ENCODE peak calls at places on chromosome 22, in four cellular contexts. E is hepatocyte, B is mesenchymal stem cell, Y is SK-N-SH. J is an unnamed sample.

GRCh38 chr22:28442951-28443876 is 236.4 kb downstream of the TTC28 start:
- DNase-seq in E (peak; percentile 75), B (peak; percentile 71), Y (peak; percentile 66), J (peak; percentile 79)

GRCh38 chr22:34036936-34037335 is 116.7 kb upstream of the LARGE1 start:
- DNase-seq in E (peak; percentile 37), B (no peak), Y (no peak), J (no peak)

GRCh38 chr22:44360686-44361381 is 48.1 kb upstream of the SHISAL1 start:
- DNase-seq in E (peak; percentile 45), B (peak; percentile 62), Y (no peak), J (peak; percentile 67)

GRCh38 chr22:42760806-42761565 is 40.3 kb upstream of the A4GALT start:
- DNase-seq in E (no peak), B (no peak), Y (no peak), J (no peak)

GRCh38 chr22:38490915-38491314 is 15.2 kb downstream of the DDX17 start:
- DNase-seq in E (peak; percentile 70), B (peak; percentile 88), Y (no peak), J (no peak)

GRCh38 chr22:42978453-42979103 is 36.4 kb downstream of the PACSIN2 start:
- DNase-seq in E (no peak), B (no peak), Y (no peak), J (no peak)

GRCh38 chr22:50606561-50607365 is 6.2 kb downstream of the MAPK8IP2 start:
- DNase-seq in E (no peak), B (no peak), Y (no peak), J (no peak)

GRCh38 chr22:38649841-38650522 is 6.2 kb downstream of the FAM227A start:
- DNase-seq in E (no peak), B (no peak), Y (no peak), J (no peak)

DNA sequence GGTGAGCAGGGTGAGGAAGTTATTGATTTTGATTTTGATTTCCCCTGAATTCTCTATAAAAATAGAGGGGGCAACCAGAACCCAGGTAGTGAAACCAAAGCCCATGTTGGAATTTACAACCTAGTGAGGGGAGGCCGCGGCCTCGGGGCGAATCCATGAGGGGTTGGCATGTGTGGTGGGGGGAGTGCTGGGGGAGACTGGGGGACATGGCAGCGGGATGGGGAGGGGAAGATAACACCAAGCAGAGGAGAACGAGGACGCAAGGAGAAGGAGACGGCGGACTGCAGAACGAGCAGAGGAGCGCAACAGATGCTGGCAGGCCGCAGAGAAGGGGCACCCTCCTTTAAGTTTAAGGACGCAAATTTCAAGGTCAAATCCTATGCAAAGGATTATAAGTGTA is 79.7 kb upstream of the SEPTIN5 start:
- DNase-seq in E (no peak), B (no peak), Y (peak; percentile 6), J (no peak)
- H3K4me1 ChIP-seq in E (no peaks in the 10 kb centered on the region), B (peaks cover 2% of the 10 kb centered on the region), Y (no peaks in the 10 kb centered on the region), J (peaks cover 2% of the 10 kb centered on the region)

DNA sequence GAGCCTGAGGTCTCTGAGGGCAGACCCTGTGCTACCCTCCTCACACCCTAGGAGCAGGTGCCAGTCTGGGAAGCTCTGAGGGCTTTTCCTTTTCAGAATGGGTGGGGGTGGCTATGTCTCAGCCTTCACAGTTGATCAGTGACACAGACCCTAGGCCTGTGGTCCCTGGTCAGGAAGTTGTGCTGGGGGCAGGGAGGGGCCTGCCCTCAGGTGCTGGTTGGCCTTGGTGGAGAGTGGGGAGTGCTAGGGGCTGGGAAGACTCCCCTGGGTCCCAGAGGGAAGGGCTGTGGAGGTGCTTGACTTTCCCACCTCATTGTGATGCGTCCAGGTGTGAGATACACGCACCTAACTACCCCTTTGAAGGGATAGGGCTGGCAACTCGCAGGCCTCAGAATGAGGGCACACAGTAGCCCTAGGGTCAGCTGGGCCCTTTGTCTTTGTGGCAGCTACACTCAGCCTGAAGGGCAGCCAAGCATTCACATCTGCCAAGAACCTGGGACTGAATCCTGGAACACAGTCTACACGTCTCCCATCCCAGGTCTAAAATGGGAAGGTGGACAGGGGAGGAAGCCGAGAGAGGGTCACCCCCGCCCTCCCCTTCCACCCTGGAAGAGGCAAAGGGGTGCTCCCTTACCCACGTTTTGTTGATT is 31.2 kb upstream of the ATXN10 start:
- DNase-seq in E (no peak), B (no peak), Y (no peak), J (peak; percentile 18)
- H3K27ac ChIP-seq in E (no peak overlapping the region), B (no peak overlapping the region), Y (no peak overlapping the region), J (no peak overlapping the region)

GRCh38 chr22:20143883-20144665 is 6.8 kb downstream of the CCDC188 start:
- DNase-seq in E (no peak), B (no peak), Y (no peak), J (no peak)
- H3K4me1 ChIP-seq in E (no peaks in the 10 kb centered on the region), B (peaks cover 49% of the 10 kb centered on the region), Y (no peaks in the 10 kb centered on the region), J (no peaks in the 10 kb centered on the region)

GRCh38 chr22:48098936-48099245 is 1336.4 kb downstream of the TBC1D22A start:
- DNase-seq in E (no peak), B (no peak), Y (no peak), J (no peak)

GRCh38 chr22:48096411-48096810 is 1334.0 kb downstream of the TBC1D22A start:
- DNase-seq in E (no peak), B (no peak), Y (no peak), J (no peak)

GRCh38 chr22:48096846-48097665 is 1334.6 kb downstream of the TBC1D22A start:
- DNase-seq in E (no peak), B (no peak), Y (no peak), J (peak; percentile 45)

GRCh38 chr22:48098243-48098935 is 1335.9 kb downstream of the TBC1D22A start:
- DNase-seq in E (no peak), B (no peak), Y (no peak), J (no peak)

GRCh38 chr22:48097723-48098122 is 1335.3 kb downstream of the TBC1D22A start:
- DNase-seq in E (no peak), B (no peak), Y (no peak), J (no peak)
- H3K27ac ChIP-seq in E (no peak overlapping the region), B (no peak overlapping the region), Y (no peak overlapping the region), J (no peak overlapping the region)

GRCh38 chr22:37192741-37193140 is 4.7 kb upstream of the C1QTNF6 start:
- DNase-seq in E (no peak), B (no peak), Y (no peak), J (no peak)
- H3K4me1 ChIP-seq in E (peaks cover 45% of the 10 kb centered on the region), B (peaks cover 20% of the 10 kb centered on the region), Y (peaks cover 33% of the 10 kb centered on the region), J (peaks cover 41% of the 10 kb centered on the region)

J was measured in upper lobe of right lung.